ENCODE peak calls at places on chromosomes 13 and 19, in ten cellular contexts. U is Caki2; C is kidney tubule cell; X is astrocyte of the spinal cord; Y is non-pigmented ciliary epithelial cell; M is AG09309; T is activated T-helper 1 cell treated with Interleukin-2 at 50 U/mL for 16 hours; Z is aorta; F is choroid plexus epithelial cell; S is activated CD8-positive, alpha-beta memory T cell treated with anti-CD3 and anti-CD28 coated beads for 1 hour. Q is an unnamed sample.
A peak's percentile ranks its signal among the peaks of the same experiment; 100 is the strongest.

GRCh38 chr13:111503376-111503775 is 182.9 kb downstream of the TEX29 start:
- DNase-seq in S (no peak), Z (no peak), F (no peak), C (no peak), X (no peak), Y (no peak), M (no peak), U (no peak), T (no peak), Q (no peak)

GRCh38 chr19:20162821-20163220 is 4.2 kb upstream of the ZNF486 start:
- DNase-seq in T (no peak), Y (no peak), S (no peak), Z (no peak), U (no peak), X (no peak), M (no peak), C (no peak), F (no peak), Q (no peak)

GRCh38 chr19:48989701-48990291 is 3.3 kb downstream of the GYS1 start:
- DNase-seq in C (no peak), F (no peak), U (no peak), Y (no peak), X (no peak), Z (no peak), S (no peak), T (no peak), M (no peak), Q (no peak)

GRCh38 chr19:31408460-31409124 is 59.4 kb upstream of the TSHZ3 start:
- DNase-seq in M (peak; percentile 62), U (peak; percentile 4), C (peak; percentile 70), F (peak; percentile 92), S (no peak), Y (peak; percentile 82), T (no peak), X (peak; percentile 84), Z (no peak), Q (peak; percentile 22)

GRCh38 chr19:39307233-39307821 is 11.1 kb downstream of the IFNL1 start:
- DNase-seq in T (no peak), M (no peak), U (no peak), F (no peak), Z (peak; percentile 42), X (no peak), C (no peak), S (no peak), Y (no peak), Q (no peak)

GRCh38 chr19:17532116-17532515 is 20.7 kb downstream of the PGLS start:
- DNase-seq in C (no peak), Y (no peak), T (no peak), M (no peak), X (no peak), S (no peak), U (no peak), F (no peak), Z (no peak), Q (no peak)

GRCh38 chr13:74162135-74162534 is 27.9 kb upstream of the KLF12 start:
- DNase-seq in F (no peak), U (no peak), Z (no peak), M (no peak), X (no peak), T (no peak), S (no peak), C (no peak), Y (no peak), Q (no peak)

GRCh38 chr13:45700971-45701900 is 884 bp upstream of the CBY2 start:
- DNase-seq in F (no peak), U (no peak), M (no peak), Z (no peak), C (no peak), T (no peak), X (no peak), S (no peak), Y (no peak), Q (no peak)

GRCh38 chr13:46134961-46135522 is 30.2 kb upstream of the CPB2 start:
- DNase-seq in X (peak; percentile 27), F (peak; percentile 62), Z (no peak), Y (no peak), T (no peak), S (no peak), C (peak; percentile 60), U (no peak), M (no peak), Q (no peak)

GRCh38 chr13:47188802-47189201 is 291.9 kb upstream of the HTR2A start:
- DNase-seq in U (no peak), S (no peak), X (no peak), C (peak; percentile 31), Z (no peak), F (no peak), M (peak; percentile 63), T (no peak), Y (no peak), Q (no peak)

GRCh38 chr19:34722353-34722752 is 11.7 kb upstream of the ZNF181 start:
- DNase-seq in S (no peak), X (no peak), M (no peak), U (no peak), C (no peak), Y (no peak), Z (no peak), T (no peak), F (no peak), Q (no peak)

GRCh38 chr19:51460164-51460992 is 2.1 kb upstream of the SIGLEC8 start:
- DNase-seq in T (no peak), F (peak; percentile 24), U (no peak), M (no peak), S (no peak), Z (no peak), Y (no peak), C (no peak), X (no peak), Q (no peak)

GRCh38 chr19:18397242-18398202 is at the start of gene LRRC25:
- DNase-seq in F (no peak), S (no peak), M (no peak), T (no peak), Z (peak; percentile 84), Y (no peak), C (no peak), U (no peak), X (no peak), Q (no peak)

GRCh38 chr13:28744091-28744536 is 25.3 kb upstream of the SLC46A3 start:
- DNase-seq in Z (peak; percentile 71), F (peak; percentile 85), M (no peak), C (no peak), S (no peak), X (peak; percentile 76), Y (no peak), T (no peak), U (no peak), Q (no peak)

GRCh38 chr13:74229242-74229641 is 95.0 kb upstream of the KLF12 start:
- DNase-seq in U (no peak), Y (no peak), S (no peak), M (no peak), X (no peak), C (no peak), Z (no peak), F (no peak), T (no peak), Q (no peak)

GRCh38 chr19:56403261-56403660 is 871 bp upstream of the ZNF583 start:
- DNase-seq in S (no peak), T (no peak), U (no peak), Z (no peak), X (no peak), M (no peak), Y (no peak), F (peak; percentile 36), C (no peak), Q (no peak)

GRCh38 chr13:36124236-36124822 is 6.9 kb downstream of the DCLK1 start:
- DNase-seq in C (peak; percentile 33), M (peak; percentile 44), U (no peak), Z (peak; percentile 56), F (peak; percentile 44), S (no peak), X (peak; percentile 86), Y (no peak), T (no peak), Q (peak; percentile 24)

GRCh38 chr13:30510811-30511371 is 45.2 kb upstream of the HMGB1 start:
- DNase-seq in T (no peak), Y (no peak), X (no peak), F (peak; percentile 16), M (no peak), C (no peak), U (no peak), Z (no peak), S (no peak), Q (peak; percentile 21)

GRCh38 chr13:101301053-101301452 is 115.3 kb downstream of the NALCN start:
- DNase-seq in C (no peak), T (no peak), X (no peak), U (no peak), M (no peak), S (no peak), F (no peak), Y (no peak), Z (no peak), Q (no peak)

GRCh38 chr19:35495107-35496064 is 5.1 kb upstream of the KRTDAP start:
- DNase-seq in U (peak; percentile 69), M (no peak), Y (no peak), F (peak; percentile 73), X (peak; percentile 47), T (peak; percentile 37), C (peak; percentile 77), S (peak; percentile 15), Z (peak; percentile 72), Q (peak; percentile 23)

GRCh38 chr19:3573162-3573857 is 566 bp downstream of the HMG20B start:
- DNase-seq in X (no peak), T (no peak), C (no peak), S (no peak), M (no peak), U (no peak), F (peak; percentile 17), Z (peak; percentile 65), Y (no peak), Q (peak; percentile 36)

GRCh38 chr19:2484178-2484937 is 8.4 kb downstream of the GADD45B start:
- DNase-seq in Z (no peak), M (no peak), X (no peak), F (no peak), T (no peak), U (no peak), Y (no peak), C (no peak), S (no peak), Q (no peak)

GRCh38 chr13:109684084-109684835 is 102.1 kb downstream of the IRS2 start:
- DNase-seq in C (no peak), Z (no peak), F (no peak), M (no peak), S (no peak), U (no peak), X (no peak), Y (no peak), T (no peak), Q (no peak)

GRCh38 chr19:5968431-5969373 is 9.2 kb downstream of the RANBP3 start:
- DNase-seq in Z (peak; percentile 45), C (peak; percentile 49), F (no peak), Y (no peak), X (no peak), M (no peak), U (no peak), T (no peak), S (no peak), Q (no peak)

GRCh38 chr19:9823816-9824215 is 3.9 kb upstream of the UBL5 start:
- DNase-seq in F (no peak), Z (no peak), U (no peak), M (no peak), T (no peak), C (no peak), S (no peak), X (no peak), Y (no peak), Q (no peak)

GRCh38 chr13:40777166-40777956 is 6.4 kb upstream of the MRPS31 start:
- DNase-seq in X (peak; percentile 65), S (no peak), M (no peak), C (peak; percentile 63), U (peak; percentile 61), Y (no peak), T (no peak), Z (no peak), F (peak; percentile 71), Q (peak; percentile 41)

GRCh38 chr19:51070334-51070886 is 5.5 kb upstream of the KLK13 start:
- DNase-seq in Z (no peak), M (no peak), T (no peak), X (no peak), Y (no peak), U (no peak), C (no peak), F (no peak), S (no peak), Q (no peak)

GRCh38 chr13:73870970-73871935 is 263.0 kb downstream of the KLF12 start:
- DNase-seq in S (no peak), C (peak; percentile 8), T (no peak), Z (peak; percentile 68), M (peak; percentile 59), Y (peak; percentile 85), F (peak; percentile 97), X (peak; percentile 95), U (no peak), Q (peak; percentile 22)

Q was measured in uterus.